ENCODE peak calls at places on chromosome 4, in four cellular contexts. O is neural progenitor cell, F is HCT116, X is SK-N-SH. Q is an unnamed sample.

GRCh38 chr4:73429118-73429517 is 6.9 kb upstream of the AFP start:
- DNase-seq in O (no peak), F (no peak), X (no peak), Q (no peak)

GRCh38 chr4:833731-834367 is 7.9 kb upstream of the CPLX1 start:
- DNase-seq in O (no peak), F (no peak), X (no peak), Q (no peak)

GRCh38 chr4:164807611-164808010 is 53.7 kb downstream of the SMIM31 start:
- DNase-seq in O (peak; percentile 93), F (no peak), X (no peak), Q (no peak)

GRCh38 chr4:140996757-140997156 is 136.5 kb downstream of the RNF150 start:
- DNase-seq in O (no peak), F (no peak), X (no peak), Q (no peak)

GRCh38 chr4:155666701-155667537 is at the start of gene GUCY1A1:
- DNase-seq in O (peak; percentile 77), F (no peak), X (peak; percentile 75), Q (no peak)

GRCh38 chr4:18733956-18734872 is 712.7 kb upstream of the LCORL start:
- DNase-seq in O (no peak), F (no peak), X (no peak), Q (no peak)

GRCh38 chr4:28555851-28556250 is 1695.2 kb downstream of the STIM2 start:
- DNase-seq in O (no peak), F (no peak), X (no peak), Q (no peak)

GRCh38 chr4:19239565-19239964 is 1012.1 kb upstream of the SLIT2 start:
- DNase-seq in O (no peak), F (no peak), X (no peak), Q (no peak)

GRCh38 chr4:41257257-41257900 is 651 bp downstream of the UCHL1 start:
- DNase-seq in O (peak; percentile 79), F (no peak), X (peak; percentile 85), Q (peak; percentile 79)

GRCh38 chr4:46270986-46271596 is 118.8 kb downstream of the GABRA2 start:
- DNase-seq in O (peak; percentile 19), F (no peak), X (peak; percentile 4), Q (peak; percentile 19)

GRCh38 chr4:73725499-73725898 is 14.9 kb upstream of the CXCL8 start:
- DNase-seq in O (no peak), F (no peak), X (no peak), Q (no peak)

GRCh38 chr4:107519057-107519456 is 201.0 kb downstream of the PAPSS1 start:
- DNase-seq in O (peak; percentile 47), F (peak; percentile 19), X (peak; percentile 25), Q (peak; percentile 1)

GRCh38 chr4:2072971-2073807 is 14.1 kb downstream of the NAT8L start:
- DNase-seq in O (no peak), F (no peak), X (peak; percentile 33), Q (no peak)

GRCh38 chr4:70405765-70406164 is 8.0 kb downstream of the OPRPN start:
- DNase-seq in O (no peak), F (no peak), X (no peak), Q (no peak)
- H3K79me2 ChIP-seq in O (no peaks in the 10 kb centered on the region), F (no peaks in the 10 kb centered on the region), X (no peaks in the 10 kb centered on the region), Q (no peaks in the 10 kb centered on the region)

GRCh38 chr4:101197350-101197749 is 150.0 kb downstream of the PPP3CA start:
- DNase-seq in O (no peak), F (no peak), X (no peak), Q (no peak)

GRCh38 chr4:101200561-101200960 is 146.8 kb downstream of the PPP3CA start:
- DNase-seq in O (no peak), F (peak; percentile 86), X (no peak), Q (no peak)

GRCh38 chr4:101198741-101199339 is 148.5 kb downstream of the PPP3CA start:
- DNase-seq in O (no peak), F (no peak), X (no peak), Q (no peak)

GRCh38 chr4:101201421-101201820 is 145.9 kb downstream of the PPP3CA start:
- DNase-seq in O (no peak), F (no peak), X (no peak), Q (no peak)

GRCh38 chr4:101199507-101200285 is 147.6 kb downstream of the PPP3CA start:
- DNase-seq in O (no peak), F (no peak), X (peak; percentile 2), Q (no peak)
- H3K79me2 ChIP-seq in O (peaks cover 6% of the 10 kb centered on the region), F (peaks cover 73% of the 10 kb centered on the region), X (peaks cover 34% of the 10 kb centered on the region), Q (no peaks in the 10 kb centered on the region)

GRCh38 chr4:113633467-113633866 is 128.1 kb downstream of the CAMK2D start:
- DNase-seq in O (no peak), F (no peak), X (no peak), Q (no peak)
- H3K79me2 ChIP-seq in O (no peaks in the 10 kb centered on the region), F (no peaks in the 10 kb centered on the region), X (peaks cover 57% of the 10 kb centered on the region), Q (peaks cover 89% of the 10 kb centered on the region)

DNA sequence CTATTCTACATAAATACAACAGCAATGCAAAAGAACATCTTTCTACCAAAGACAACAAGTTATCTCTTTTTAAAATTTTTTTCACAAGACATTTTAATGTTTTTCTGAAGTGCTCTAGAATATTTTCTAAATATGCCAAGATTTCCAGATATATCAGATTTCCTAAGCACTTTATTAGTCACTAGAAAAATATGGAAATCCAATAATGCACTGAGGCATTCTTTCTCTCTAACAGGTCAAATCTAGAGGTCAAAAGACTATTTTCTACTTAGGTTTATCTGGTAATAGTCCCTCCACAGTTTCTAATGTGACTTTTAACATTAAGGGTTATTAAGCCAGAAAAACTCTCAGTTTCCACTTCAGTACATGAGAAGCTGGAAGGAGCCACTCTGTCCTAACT is 1041.2 kb upstream of the INTU start:
- DNase-seq in O (no peak), F (no peak), X (no peak), Q (no peak)
- H3K79me2 ChIP-seq in O (no peaks in the 10 kb centered on the region), F (no peaks in the 10 kb centered on the region), X (no peaks in the 10 kb centered on the region), Q (no peaks in the 10 kb centered on the region)

DNA sequence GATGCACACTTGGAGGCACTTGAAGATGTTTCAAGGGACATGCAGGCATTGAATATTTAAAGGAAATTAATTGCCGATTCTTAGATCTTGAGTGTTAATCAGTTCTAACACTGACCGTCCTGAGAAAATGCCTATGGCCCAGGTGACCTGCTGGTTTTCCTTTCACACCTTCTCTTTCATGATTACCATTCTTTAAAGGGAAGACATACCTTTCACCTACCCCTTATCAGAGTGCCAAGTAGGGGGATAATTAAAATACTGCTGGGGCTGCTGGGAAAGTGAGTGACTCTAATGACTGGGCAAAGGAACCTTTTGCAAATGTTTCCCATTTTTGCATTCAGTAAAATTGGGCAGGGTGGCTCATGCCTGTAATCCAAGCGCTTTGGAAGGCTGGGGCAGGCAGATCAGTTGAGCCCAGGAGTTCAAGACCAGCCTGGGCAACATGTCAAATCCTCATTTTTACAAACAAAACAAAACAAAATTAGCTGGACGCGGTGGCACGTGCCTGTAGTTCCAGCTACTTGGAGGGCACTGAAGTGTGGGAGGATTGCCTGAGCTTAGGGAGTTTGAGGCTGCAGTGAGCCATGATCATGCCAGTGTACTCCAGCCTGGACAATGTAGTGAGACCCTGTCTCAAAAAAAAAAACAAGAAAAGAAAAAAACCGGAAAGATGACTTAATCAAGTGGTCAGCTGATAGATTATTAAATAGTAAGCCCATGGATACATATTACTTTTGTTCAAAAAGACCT is 44.3 kb downstream of the TMEM131L start:
- DNase-seq in O (no peak), F (no peak), X (no peak), Q (no peak)
- H3K79me2 ChIP-seq in O (no peaks in the 10 kb centered on the region), F (peaks cover 8% of the 10 kb centered on the region), X (peaks cover 12% of the 10 kb centered on the region), Q (peaks cover 99% of the 10 kb centered on the region)

GRCh38 chr4:77877167-77877566 is 14.5 kb downstream of the MRPL1 start:
- DNase-seq in O (no peak), F (no peak), X (no peak), Q (no peak)
- H3K79me2 ChIP-seq in O (peaks cover 30% of the 10 kb centered on the region), F (peaks cover 70% of the 10 kb centered on the region), X (peaks cover 20% of the 10 kb centered on the region), Q (peaks cover 43% of the 10 kb centered on the region)

Q was measured in OCI-LY7.